ENCODE peak calls at places on chromosomes 13 and 19, in ten cellular contexts. One of them, this sample, is unnamed.

GRCh38 chr19:13103961-13104847 is 1.5 kb upstream of the LYL1 start:
- DNase-seq in ascending aorta: peak; percentile 82
- DNase-seq in GM23248: peak; percentile 52
- DNase-seq in body of pancreas: no peak
- DNase-seq in H1: peak; percentile 95
- DNase-seq in Peyer's patch: peak; percentile 67
- DNase-seq in ovary: peak; percentile 63
- DNase-seq in PC-3: peak; percentile 50
- DNase-seq in transverse colon: peak; percentile 76
- DNase-seq in stomach: peak; percentile 45
- DNase-seq in this sample: peak; percentile 57

GRCh38 chr13:94726425-94726824 is 14.1 kb upstream of the SOX21 start:
- DNase-seq in H1: no peak
- DNase-seq in stomach: no peak
- DNase-seq in body of pancreas: no peak
- DNase-seq in PC-3: no peak
- DNase-seq in ovary: no peak
- DNase-seq in transverse colon: no peak
- DNase-seq in ascending aorta: no peak
- DNase-seq in Peyer's patch: no peak
- DNase-seq in GM23248: no peak
- DNase-seq in this sample: no peak

GRCh38 chr13:114116734-114117133 is 15.7 kb downstream of the RASA3 start:
- DNase-seq in body of pancreas: no peak
- DNase-seq in PC-3: no peak
- DNase-seq in GM23248: no peak
- DNase-seq in H1: no peak
- DNase-seq in transverse colon: no peak
- DNase-seq in ovary: peak; percentile 3
- DNase-seq in stomach: no peak
- DNase-seq in Peyer's patch: peak; percentile 11
- DNase-seq in ascending aorta: peak; percentile 25
- DNase-seq in this sample: no peak

GRCh38 chr19:45827459-45828093 is 12.5 kb upstream of the RSPH6A start:
- DNase-seq in stomach: no peak
- DNase-seq in ovary: no peak
- DNase-seq in PC-3: no peak
- DNase-seq in Peyer's patch: no peak
- DNase-seq in body of pancreas: no peak
- DNase-seq in GM23248: no peak
- DNase-seq in transverse colon: no peak
- DNase-seq in ascending aorta: no peak
- DNase-seq in H1: no peak
- DNase-seq in this sample: no peak

GRCh38 chr19:5718579-5719273 is 1.2 kb downstream of the LONP1 start:
- DNase-seq in ascending aorta: no peak
- DNase-seq in stomach: no peak
- DNase-seq in GM23248: peak; percentile 91
- DNase-seq in body of pancreas: no peak
- DNase-seq in Peyer's patch: no peak
- DNase-seq in ovary: no peak
- DNase-seq in PC-3: peak; percentile 67
- DNase-seq in H1: no peak
- DNase-seq in transverse colon: no peak
- DNase-seq in this sample: no peak

GRCh38 chr13:114108141-114108761 is 24.2 kb downstream of the RASA3 start:
- DNase-seq in body of pancreas: no peak
- DNase-seq in GM23248: no peak
- DNase-seq in Peyer's patch: no peak
- DNase-seq in H1: no peak
- DNase-seq in PC-3: no peak
- DNase-seq in transverse colon: peak; percentile 5
- DNase-seq in ovary: peak; percentile 15
- DNase-seq in stomach: no peak
- DNase-seq in ascending aorta: peak; percentile 62
- DNase-seq in this sample: no peak

GRCh38 chr13:90068658-90069057 is 1278.8 kb upstream of the MIR17HG start:
- DNase-seq in PC-3: no peak
- DNase-seq in GM23248: no peak
- DNase-seq in H1: no peak
- DNase-seq in transverse colon: no peak
- DNase-seq in ascending aorta: no peak
- DNase-seq in body of pancreas: no peak
- DNase-seq in Peyer's patch: no peak
- DNase-seq in ovary: no peak
- DNase-seq in stomach: no peak
- DNase-seq in this sample: no peak

GRCh38 chr13:114222461-114222968 is 12.2 kb upstream of the CDC16 start:
- DNase-seq in Peyer's patch: no peak
- DNase-seq in ovary: no peak
- DNase-seq in stomach: no peak
- DNase-seq in PC-3: no peak
- DNase-seq in transverse colon: peak; percentile 30
- DNase-seq in H1: no peak
- DNase-seq in body of pancreas: peak; percentile 63
- DNase-seq in GM23248: no peak
- DNase-seq in ascending aorta: no peak
- DNase-seq in this sample: no peak

GRCh38 chr13:106291006-106291405 is 244.5 kb downstream of the EFNB2 start:
- DNase-seq in transverse colon: no peak
- DNase-seq in ascending aorta: no peak
- DNase-seq in stomach: no peak
- DNase-seq in H1: no peak
- DNase-seq in Peyer's patch: no peak
- DNase-seq in body of pancreas: no peak
- DNase-seq in GM23248: peak; percentile 56
- DNase-seq in ovary: no peak
- DNase-seq in PC-3: peak; percentile 84
- DNase-seq in this sample: no peak

GRCh38 chr19:15299568-15300409 is 32.5 kb downstream of the BRD4 start:
- DNase-seq in body of pancreas: no peak
- DNase-seq in GM23248: peak; percentile 87
- DNase-seq in PC-3: no peak
- DNase-seq in stomach: no peak
- DNase-seq in H1: no peak
- DNase-seq in Peyer's patch: no peak
- DNase-seq in ascending aorta: no peak
- DNase-seq in ovary: no peak
- DNase-seq in transverse colon: no peak
- DNase-seq in this sample: no peak

GRCh38 chr13:45506811-45507210 is 42.1 kb downstream of the COG3 start:
- DNase-seq in stomach: no peak
- DNase-seq in PC-3: no peak
- DNase-seq in transverse colon: no peak
- DNase-seq in ascending aorta: no peak
- DNase-seq in ovary: no peak
- DNase-seq in Peyer's patch: no peak
- DNase-seq in body of pancreas: no peak
- DNase-seq in H1: no peak
- DNase-seq in GM23248: no peak
- DNase-seq in this sample: no peak
- H3K36me3 ChIP-seq in stomach: peaks cover 95% of the 10 kb centered on the region
- H3K36me3 ChIP-seq in PC-3: peaks cover 26% of the 10 kb centered on the region
- H3K36me3 ChIP-seq in transverse colon: peaks cover 58% of the 10 kb centered on the region
- H3K36me3 ChIP-seq in ascending aorta: peaks cover 60% of the 10 kb centered on the region
- H3K36me3 ChIP-seq in ovary: no peaks in the 10 kb centered on the region
- H3K36me3 ChIP-seq in Peyer's patch: no peaks in the 10 kb centered on the region
- H3K36me3 ChIP-seq in body of pancreas: peaks cover 25% of the 10 kb centered on the region
- H3K36me3 ChIP-seq in H1: peaks cover 29% of the 10 kb centered on the region
- H3K36me3 ChIP-seq in GM23248: peaks cover 50% of the 10 kb centered on the region
- H3K36me3 ChIP-seq in this sample: peaks cover 57% of the 10 kb centered on the region

GRCh38 chr19:2503521-2504109 is 27.7 kb downstream of the GADD45B start:
- DNase-seq in transverse colon: no peak
- DNase-seq in Peyer's patch: no peak
- DNase-seq in body of pancreas: no peak
- DNase-seq in GM23248: peak; percentile 95
- DNase-seq in ovary: no peak
- DNase-seq in stomach: no peak
- DNase-seq in ascending aorta: no peak
- DNase-seq in PC-3: peak; percentile 86
- DNase-seq in H1: no peak
- DNase-seq in this sample: peak; percentile 68
- H3K4me1 ChIP-seq in transverse colon: no peaks in the 10 kb centered on the region
- H3K4me1 ChIP-seq in Peyer's patch: peaks cover 6% of the 10 kb centered on the region
- H3K4me1 ChIP-seq in body of pancreas: peaks cover 22% of the 10 kb centered on the region
- H3K4me1 ChIP-seq in GM23248: peaks cover 20% of the 10 kb centered on the region
- H3K4me1 ChIP-seq in ovary: peaks cover 1% of the 10 kb centered on the region
- H3K4me1 ChIP-seq in stomach: peaks cover 24% of the 10 kb centered on the region
- H3K4me1 ChIP-seq in ascending aorta: no peaks in the 10 kb centered on the region
- H3K4me1 ChIP-seq in PC-3: peaks cover 19% of the 10 kb centered on the region
- H3K4me1 ChIP-seq in H1: no peaks in the 10 kb centered on the region
- H3K4me1 ChIP-seq in this sample: peaks cover 21% of the 10 kb centered on the region

GRCh38 chr19:19227217-19227616 is 15.5 kb downstream of the NCAN start:
- DNase-seq in stomach: no peak
- DNase-seq in ascending aorta: no peak
- DNase-seq in PC-3: no peak
- DNase-seq in GM23248: no peak
- DNase-seq in ovary: no peak
- DNase-seq in Peyer's patch: no peak
- DNase-seq in transverse colon: no peak
- DNase-seq in body of pancreas: no peak
- DNase-seq in H1: no peak
- DNase-seq in this sample: no peak

GRCh38 chr19:19230999-19231398 is 19.2 kb downstream of the NCAN start:
- DNase-seq in stomach: no peak
- DNase-seq in body of pancreas: no peak
- DNase-seq in H1: no peak
- DNase-seq in transverse colon: no peak
- DNase-seq in PC-3: no peak
- DNase-seq in GM23248: no peak
- DNase-seq in Peyer's patch: no peak
- DNase-seq in ovary: no peak
- DNase-seq in ascending aorta: no peak
- DNase-seq in this sample: no peak

GRCh38 chr19:19229701-19230100 is 17.9 kb downstream of the NCAN start:
- DNase-seq in body of pancreas: no peak
- DNase-seq in Peyer's patch: no peak
- DNase-seq in ovary: no peak
- DNase-seq in GM23248: no peak
- DNase-seq in transverse colon: no peak
- DNase-seq in ascending aorta: no peak
- DNase-seq in stomach: no peak
- DNase-seq in H1: no peak
- DNase-seq in PC-3: no peak
- DNase-seq in this sample: no peak

GRCh38 chr19:19232231-19232630 is 20.5 kb downstream of the NCAN start:
- DNase-seq in PC-3: no peak
- DNase-seq in ovary: no peak
- DNase-seq in stomach: no peak
- DNase-seq in body of pancreas: no peak
- DNase-seq in ascending aorta: no peak
- DNase-seq in GM23248: no peak
- DNase-seq in H1: no peak
- DNase-seq in Peyer's patch: no peak
- DNase-seq in transverse colon: no peak
- DNase-seq in this sample: no peak

DNA sequence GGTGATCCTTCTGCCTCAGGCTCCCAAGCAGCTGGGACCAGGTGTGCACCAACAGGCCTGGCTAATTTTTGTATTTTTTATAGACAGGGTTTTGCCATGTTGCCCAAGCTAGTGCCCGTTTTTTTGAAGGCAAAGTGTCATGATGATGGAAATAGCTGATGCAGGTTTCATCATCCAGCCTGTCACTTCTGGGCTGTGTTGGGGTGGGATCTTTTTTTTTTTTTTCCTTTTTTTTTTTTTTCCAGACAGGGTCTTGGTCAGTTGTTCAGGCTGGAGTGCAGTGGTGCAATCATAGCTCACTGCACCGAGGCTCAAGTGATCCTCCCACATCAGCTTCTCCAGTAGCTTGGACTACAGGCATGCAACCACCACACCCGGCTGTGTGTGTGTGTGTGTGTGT is 18.7 kb downstream of the NCAN start:
- DNase-seq in ascending aorta: no peak
- DNase-seq in transverse colon: no peak
- DNase-seq in GM23248: no peak
- DNase-seq in Peyer's patch: no peak
- DNase-seq in PC-3: no peak
- DNase-seq in ovary: no peak
- DNase-seq in stomach: no peak
- DNase-seq in body of pancreas: no peak
- DNase-seq in H1: no peak
- DNase-seq in this sample: no peak
- H3K36me3 ChIP-seq in ascending aorta: no peaks in the 10 kb centered on the region
- H3K36me3 ChIP-seq in transverse colon: no peaks in the 10 kb centered on the region
- H3K36me3 ChIP-seq in GM23248: no peaks in the 10 kb centered on the region
- H3K36me3 ChIP-seq in Peyer's patch: no peaks in the 10 kb centered on the region
- H3K36me3 ChIP-seq in PC-3: no peaks in the 10 kb centered on the region
- H3K36me3 ChIP-seq in ovary: no peaks in the 10 kb centered on the region
- H3K36me3 ChIP-seq in stomach: no peaks in the 10 kb centered on the region
- H3K36me3 ChIP-seq in body of pancreas: no peaks in the 10 kb centered on the region
- H3K36me3 ChIP-seq in H1: no peaks in the 10 kb centered on the region
- H3K36me3 ChIP-seq in this sample: no peaks in the 10 kb centered on the region

GRCh38 chr19:41541990-41542584 is 33.9 kb upstream of the CEACAM21 start:
- DNase-seq in GM23248: peak; percentile 58
- DNase-seq in H1: peak; percentile 87
- DNase-seq in body of pancreas: peak; percentile 52
- DNase-seq in ascending aorta: peak; percentile 76
- DNase-seq in stomach: peak; percentile 73
- DNase-seq in ovary: no peak
- DNase-seq in transverse colon: peak; percentile 74
- DNase-seq in PC-3: peak; percentile 59
- DNase-seq in Peyer's patch: peak; percentile 58
- DNase-seq in this sample: peak; percentile 62

GRCh38 chr19:41540041-41540695 is 35.8 kb upstream of the CEACAM21 start:
- DNase-seq in PC-3: no peak
- DNase-seq in stomach: no peak
- DNase-seq in H1: no peak
- DNase-seq in GM23248: no peak
- DNase-seq in body of pancreas: no peak
- DNase-seq in transverse colon: no peak
- DNase-seq in ascending aorta: no peak
- DNase-seq in ovary: no peak
- DNase-seq in Peyer's patch: no peak
- DNase-seq in this sample: no peak

GRCh38 chr19:41543582-41543981 is 32.4 kb upstream of the CEACAM21 start:
- DNase-seq in stomach: no peak
- DNase-seq in H1: no peak
- DNase-seq in GM23248: no peak
- DNase-seq in transverse colon: no peak
- DNase-seq in ovary: no peak
- DNase-seq in PC-3: no peak
- DNase-seq in body of pancreas: no peak
- DNase-seq in Peyer's patch: no peak
- DNase-seq in ascending aorta: no peak
- DNase-seq in this sample: no peak

GRCh38 chr19:41545547-41545946 is 30.4 kb upstream of the CEACAM21 start:
- DNase-seq in transverse colon: no peak
- DNase-seq in ovary: no peak
- DNase-seq in stomach: no peak
- DNase-seq in GM23248: no peak
- DNase-seq in H1: no peak
- DNase-seq in body of pancreas: no peak
- DNase-seq in ascending aorta: no peak
- DNase-seq in Peyer's patch: no peak
- DNase-seq in PC-3: no peak
- DNase-seq in this sample: no peak

DNA sequence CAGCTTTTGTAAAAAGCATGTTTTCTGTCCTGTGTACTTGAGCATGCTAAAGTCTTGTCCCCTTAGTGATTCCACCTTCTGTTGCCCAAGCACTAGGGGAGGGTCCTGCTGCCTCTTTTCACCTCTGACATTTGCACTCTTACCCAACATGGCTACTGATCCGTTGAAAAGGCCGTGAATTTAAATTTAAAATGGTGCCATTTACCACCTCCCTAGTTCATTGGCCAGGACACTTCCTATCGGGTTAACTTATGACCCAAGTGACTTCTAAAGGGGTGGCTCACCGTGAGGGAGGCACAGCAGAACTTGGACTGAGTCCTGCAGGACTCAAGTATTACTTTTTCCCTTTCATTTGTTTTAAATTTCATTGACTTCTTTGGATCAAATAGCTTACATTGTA is 33.3 kb upstream of the CEACAM21 start:
- DNase-seq in GM23248: no peak
- DNase-seq in ovary: no peak
- DNase-seq in H1: no peak
- DNase-seq in stomach: no peak
- DNase-seq in body of pancreas: no peak
- DNase-seq in transverse colon: no peak
- DNase-seq in ascending aorta: no peak
- DNase-seq in Peyer's patch: no peak
- DNase-seq in PC-3: no peak
- DNase-seq in this sample: no peak
- H3K4me1 ChIP-seq in GM23248: no peaks in the 10 kb centered on the region
- H3K4me1 ChIP-seq in ovary: no peaks in the 10 kb centered on the region
- H3K4me1 ChIP-seq in H1: no peaks in the 10 kb centered on the region
- H3K4me1 ChIP-seq in stomach: no peaks in the 10 kb centered on the region
- H3K4me1 ChIP-seq in body of pancreas: no peaks in the 10 kb centered on the region
- H3K4me1 ChIP-seq in transverse colon: no peaks in the 10 kb centered on the region
- H3K4me1 ChIP-seq in ascending aorta: no peaks in the 10 kb centered on the region
- H3K4me1 ChIP-seq in Peyer's patch: no peaks in the 10 kb centered on the region
- H3K4me1 ChIP-seq in PC-3: no peaks in the 10 kb centered on the region
- H3K4me1 ChIP-seq in this sample: peaks cover 36% of the 10 kb centered on the region